ENCODE peak calls at places on chromosomes 13 and 19, in six cellular contexts. M is T47D, J is GM23248, Q is GM20000, A is CD14-positive monocyte, B is A549. K is an unnamed sample.

GRCh38 chr13:24165746-24166145 is 5.2 kb downstream of the SPATA13 start:
- DNase-seq in M (no peak), J (peak; percentile 86), Q (no peak), A (no peak), B (no peak), K (no peak)

GRCh38 chr19:42091300-42092266 is 15.6 kb downstream of the ZNF574 start:
- DNase-seq in M (no peak), J (peak; percentile 79), Q (no peak), A (no peak), B (no peak), K (no peak)

GRCh38 chr13:23613971-23614370 is 43.8 kb downstream of the TNFRSF19 start:
- DNase-seq in M (no peak), J (no peak), Q (no peak), A (no peak), B (no peak), K (no peak)

GRCh38 chr19:57578487-57579205 is at the start of gene ZNF416:
- DNase-seq in M (peak; percentile 95), J (peak; percentile 100), Q (peak; percentile 99), A (peak; percentile 96), B (peak; percentile 99), K (peak; percentile 99)

GRCh38 chr19:15323496-15324235 is 8.7 kb downstream of the BRD4 start:
- DNase-seq in M (no peak), J (peak; percentile 90), Q (no peak), A (peak; percentile 58), B (no peak), K (no peak)

GRCh38 chr13:80259159-80259558 is 81.8 kb downstream of the SPRY2 start:
- DNase-seq in M (no peak), J (no peak), Q (no peak), A (no peak), B (no peak), K (no peak)

GRCh38 chr13:77980592-77980991 is 62.0 kb upstream of the EDNRB start:
- DNase-seq in M (no peak), J (peak; percentile 81), Q (no peak), A (no peak), B (no peak), K (no peak)

GRCh38 chr19:1393841-1394240 is 7.5 kb downstream of the GAMT start:
- DNase-seq in M (no peak), J (no peak), Q (no peak), A (no peak), B (no peak), K (no peak)

GRCh38 chr19:38564981-38565685 is 52.6 kb downstream of the MAP4K1 start:
- DNase-seq in M (peak; percentile 23), J (peak; percentile 48), Q (peak; percentile 64), A (no peak), B (no peak), K (no peak)

GRCh38 chr19:33443638-33444195 is 70.2 kb downstream of the CEBPG start:
- DNase-seq in M (no peak), J (no peak), Q (no peak), A (peak; percentile 10), B (no peak), K (no peak)

GRCh38 chr19:33208371-33208770 is 14.2 kb downstream of the LRP3 start:
- DNase-seq in M (no peak), J (no peak), Q (no peak), A (no peak), B (no peak), K (no peak)

GRCh38 chr19:43820861-43821215 is 6.3 kb upstream of the ZNF283 start:
- DNase-seq in M (no peak), J (no peak), Q (no peak), A (no peak), B (no peak), K (no peak)

GRCh38 chr19:49058592-49058991 is 1.0 kb upstream of the CGB7 start:
- DNase-seq in M (no peak), J (peak; percentile 64), Q (peak; percentile 52), A (no peak), B (no peak), K (peak; percentile 20)

GRCh38 chr13:101425623-101426022 is 9.3 kb upstream of the NALCN start:
- DNase-seq in M (no peak), J (no peak), Q (no peak), A (no peak), B (no peak), K (peak; percentile 2)

GRCh38 chr13:111575719-111576118 is 255.3 kb downstream of the TEX29 start:
- DNase-seq in M (no peak), J (no peak), Q (no peak), A (no peak), B (no peak), K (no peak)

GRCh38 chr19:8316351-8317125 is 4.6 kb downstream of the NDUFA7 start:
- DNase-seq in M (no peak), J (no peak), Q (no peak), A (no peak), B (no peak), K (no peak)

GRCh38 chr19:53130506-53130905 is 2.2 kb downstream of the ZNF415 start:
- DNase-seq in M (no peak), J (peak; percentile 13), Q (no peak), A (no peak), B (no peak), K (no peak)

GRCh38 chr19:4567584-4568071 is 8.1 kb upstream of the SEMA6B start:
- DNase-seq in M (no peak), J (peak; percentile 41), Q (no peak), A (peak; percentile 82), B (no peak), K (no peak)

GRCh38 chr19:33819875-33820781 is 23.5 kb downstream of the KCTD15 start:
- DNase-seq in M (peak; percentile 63), J (peak; percentile 85), Q (peak; percentile 60), A (peak; percentile 92), B (peak; percentile 93), K (peak; percentile 42)

GRCh38 chr13:21777166-21777565 is 106.3 kb downstream of the FGF9 start:
- DNase-seq in M (no peak), J (no peak), Q (no peak), A (no peak), B (no peak), K (no peak)

GRCh38 chr19:2246801-2247361 is 2.2 kb upstream of the AMH start:
- DNase-seq in M (no peak), J (peak; percentile 53), Q (no peak), A (no peak), B (no peak), K (no peak)

GRCh38 chr19:4075373-4075772 is 8.7 kb upstream of the ZBTB7A start:
- DNase-seq in M (no peak), J (peak; percentile 33), Q (no peak), A (peak; percentile 84), B (no peak), K (no peak)

GRCh38 chr13:37608750-37609339 is 10.3 kb upstream of the POSTN start:
- DNase-seq in M (no peak), J (peak; percentile 38), Q (no peak), A (no peak), B (no peak), K (no peak)

GRCh38 chr13:88761145-88761544 is 1090.0 kb downstream of the SLITRK5 start:
- DNase-seq in M (no peak), J (no peak), Q (no peak), A (no peak), B (no peak), K (no peak)

GRCh38 chr13:48231080-48231479 is 1.9 kb upstream of the ITM2B start:
- DNase-seq in M (no peak), J (no peak), Q (no peak), A (no peak), B (no peak), K (no peak)

GRCh38 chr13:113647351-113648217 is 10.4 kb downstream of the ATP4B start:
- DNase-seq in M (no peak), J (peak; percentile 43), Q (no peak), A (peak; percentile 46), B (peak; percentile 5), K (no peak)